ENCODE peak calls at places on chromosomes 13 and 19, in five cellular contexts. One of them, this sample, is unnamed.

GRCh38 chr13:94596575-94596971 is 621 bp upstream of the TGDS start:
- DNase-seq in IMR-90: no peak
- DNase-seq in AG10803: no peak
- DNase-seq in neural progenitor cell: no peak
- DNase-seq in neural crest cell: no peak
- DNase-seq in this sample: no peak

GRCh38 chr13:42497798-42498197 is 76.2 kb upstream of the TNFSF11 start:
- DNase-seq in IMR-90: peak
- DNase-seq in neural crest cell: no peak
- DNase-seq in neural progenitor cell: no peak
- DNase-seq in AG10803: no peak
- DNase-seq in this sample: peak

GRCh38 chr19:13070425-13071140 is 32.1 kb downstream of the LYL1 start:
- DNase-seq in IMR-90: no peak
- DNase-seq in neural crest cell: no peak
- DNase-seq in neural progenitor cell: no peak
- DNase-seq in AG10803: no peak
- DNase-seq in this sample: no peak

GRCh38 chr19:29682236-29682895 is 17.1 kb downstream of the PLEKHF1 start:
- DNase-seq in AG10803: no peak
- DNase-seq in neural crest cell: no peak
- DNase-seq in IMR-90: no peak
- DNase-seq in neural progenitor cell: no peak
- DNase-seq in this sample: no peak

GRCh38 chr13:56622840-56623239 is 517.9 kb upstream of the PRR20A start:
- DNase-seq in neural crest cell: no peak
- DNase-seq in neural progenitor cell: no peak
- DNase-seq in AG10803: no peak
- DNase-seq in IMR-90: no peak
- DNase-seq in this sample: no peak

GRCh38 chr13:42363941-42364612 is 92.1 kb downstream of the AKAP11 start:
- DNase-seq in neural progenitor cell: no peak
- DNase-seq in IMR-90: peak
- DNase-seq in neural crest cell: no peak
- DNase-seq in AG10803: no peak
- DNase-seq in this sample: peak

GRCh38 chr19:35211545-35212230 is 16.9 kb downstream of the FAM187B start:
- DNase-seq in neural crest cell: no peak
- DNase-seq in neural progenitor cell: no peak
- DNase-seq in IMR-90: no peak
- DNase-seq in AG10803: no peak
- DNase-seq in this sample: no peak

GRCh38 chr13:50011461-50011860 is 3.8 kb upstream of the KCNRG start:
- DNase-seq in neural progenitor cell: no peak
- DNase-seq in AG10803: no peak
- DNase-seq in neural crest cell: no peak
- DNase-seq in IMR-90: no peak
- DNase-seq in this sample: no peak

GRCh38 chr13:104625196-104625595 is 1559.0 kb upstream of the SLC10A2 start:
- DNase-seq in neural crest cell: peak
- DNase-seq in neural progenitor cell: no peak
- DNase-seq in AG10803: no peak
- DNase-seq in IMR-90: no peak
- DNase-seq in this sample: no peak

GRCh38 chr19:35194022-35194984 is 34.2 kb downstream of the FAM187B start:
- DNase-seq in neural progenitor cell: no peak
- DNase-seq in IMR-90: no peak
- DNase-seq in neural crest cell: no peak
- DNase-seq in AG10803: no peak
- DNase-seq in this sample: peak

GRCh38 chr19:46428278-46429141 is at the start of gene PNMA8C:
- DNase-seq in neural progenitor cell: peak
- DNase-seq in neural crest cell: peak
- DNase-seq in AG10803: peak
- DNase-seq in IMR-90: peak
- DNase-seq in this sample: peak

GRCh38 chr13:111790621-111791020 is 276.3 kb upstream of the SOX1 start:
- DNase-seq in neural crest cell: no peak
- DNase-seq in neural progenitor cell: no peak
- DNase-seq in AG10803: no peak
- DNase-seq in IMR-90: no peak
- DNase-seq in this sample: no peak

GRCh38 chr13:24306632-24307031 is 2.7 kb upstream of the C1QTNF9 start:
- DNase-seq in neural crest cell: no peak
- DNase-seq in AG10803: peak
- DNase-seq in neural progenitor cell: no peak
- DNase-seq in IMR-90: peak
- DNase-seq in this sample: peak

GRCh38 chr13:20882206-20882605 is 20.3 kb downstream of the XPO4 start:
- DNase-seq in neural crest cell: no peak
- DNase-seq in neural progenitor cell: peak
- DNase-seq in AG10803: peak
- DNase-seq in IMR-90: peak
- DNase-seq in this sample: peak

GRCh38 chr13:114037674-114038073 is 63.8 kb upstream of the C13orf46 start:
- DNase-seq in neural crest cell: no peak
- DNase-seq in neural progenitor cell: no peak
- DNase-seq in AG10803: no peak
- DNase-seq in IMR-90: no peak
- DNase-seq in this sample: no peak

DNA sequence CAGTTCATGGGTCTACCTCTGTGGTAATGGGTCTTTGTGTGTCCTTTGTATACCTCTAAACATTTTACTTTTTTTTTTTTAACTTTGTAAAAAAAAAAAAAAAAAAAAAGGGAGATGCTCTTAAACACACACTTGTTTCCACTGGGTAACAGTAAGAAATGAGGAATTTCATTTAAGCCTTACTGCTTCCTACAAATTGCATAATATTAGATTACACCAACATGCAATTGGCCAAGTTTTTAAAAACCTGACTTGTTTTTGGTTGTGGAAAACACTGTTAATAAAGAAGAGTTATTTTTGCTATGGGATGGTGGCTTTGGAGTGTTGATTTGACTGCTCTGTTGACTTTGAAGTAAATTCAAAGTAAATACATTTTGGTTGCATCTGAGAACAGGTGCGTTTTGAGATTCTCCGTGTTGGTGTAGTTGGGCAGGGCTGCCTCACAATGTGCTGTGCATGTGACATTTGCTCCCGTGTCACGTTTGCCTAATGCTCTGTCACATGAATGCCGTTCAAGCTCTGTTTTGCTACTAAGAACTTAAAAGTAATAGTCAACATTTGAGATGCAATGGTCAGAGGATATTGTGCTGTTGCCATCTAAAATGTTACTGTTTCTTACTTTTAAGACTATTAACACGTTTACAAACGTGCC is 202.4 kb downstream of the LMO7 start:
- DNase-seq in neural crest cell: no peak
- DNase-seq in neural progenitor cell: no peak
- DNase-seq in AG10803: peak
- DNase-seq in IMR-90: no peak
- DNase-seq in this sample: no peak
- TF ChIP-seq CTCF in neural crest cell: no peak
- TF ChIP-seq CTCF in neural progenitor cell: no peak
- TF ChIP-seq CTCF in AG10803: no peak
- TF ChIP-seq CTCF in IMR-90: no peak
- TF ChIP-seq CTCF in this sample: no peak

GRCh38 chr13:61684976-61685682 is 269.5 kb upstream of the PCDH20 start:
- DNase-seq in AG10803: no peak
- DNase-seq in neural progenitor cell: no peak
- DNase-seq in neural crest cell: no peak
- DNase-seq in IMR-90: no peak
- DNase-seq in this sample: no peak

DNA sequence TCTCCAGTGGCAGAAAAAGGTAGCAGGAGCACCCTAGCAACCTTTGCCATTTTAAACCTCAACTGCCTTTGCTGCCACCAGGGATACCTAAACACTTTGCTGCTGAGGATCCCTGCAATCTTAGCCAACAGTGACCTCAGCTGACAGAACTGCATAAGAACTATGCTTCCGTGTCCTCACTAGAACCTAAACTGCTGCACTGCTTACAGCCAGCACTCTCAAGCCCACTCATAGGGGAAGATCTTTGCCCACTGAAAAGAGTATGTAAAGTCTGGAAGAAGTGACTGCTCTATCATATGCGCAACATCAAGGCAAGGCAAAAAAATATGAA is 270.0 kb upstream of the PCDH20 start:
- DNase-seq in AG10803: no peak
- DNase-seq in neural crest cell: no peak
- DNase-seq in IMR-90: no peak
- DNase-seq in neural progenitor cell: peak
- DNase-seq in this sample: no peak
- TF ChIP-seq CTCF in AG10803: no peak
- TF ChIP-seq CTCF in neural crest cell: peak
- TF ChIP-seq CTCF in IMR-90: no peak
- TF ChIP-seq CTCF in neural progenitor cell: peak
- TF ChIP-seq CTCF in this sample: no peak

GRCh38 chr19:41960973-41961372 is 1.9 kb upstream of the RABAC1 start:
- DNase-seq in IMR-90: no peak
- DNase-seq in AG10803: no peak
- DNase-seq in neural crest cell: no peak
- DNase-seq in neural progenitor cell: no peak
- DNase-seq in this sample: no peak

GRCh38 chr19:41957838-41958366 is 1.2 kb downstream of the RABAC1 start:
- DNase-seq in AG10803: peak
- DNase-seq in neural progenitor cell: peak
- DNase-seq in neural crest cell: peak
- DNase-seq in IMR-90: peak
- DNase-seq in this sample: peak

GRCh38 chr19:41958367-41959055 is 610 bp downstream of the RABAC1 start:
- DNase-seq in AG10803: peak
- DNase-seq in neural crest cell: peak
- DNase-seq in neural progenitor cell: peak
- DNase-seq in IMR-90: peak
- DNase-seq in this sample: peak

GRCh38 chr19:41957161-41957837 is 1.8 kb downstream of the RABAC1 start:
- DNase-seq in IMR-90: no peak
- DNase-seq in neural progenitor cell: no peak
- DNase-seq in neural crest cell: no peak
- DNase-seq in AG10803: no peak
- DNase-seq in this sample: no peak

DNA sequence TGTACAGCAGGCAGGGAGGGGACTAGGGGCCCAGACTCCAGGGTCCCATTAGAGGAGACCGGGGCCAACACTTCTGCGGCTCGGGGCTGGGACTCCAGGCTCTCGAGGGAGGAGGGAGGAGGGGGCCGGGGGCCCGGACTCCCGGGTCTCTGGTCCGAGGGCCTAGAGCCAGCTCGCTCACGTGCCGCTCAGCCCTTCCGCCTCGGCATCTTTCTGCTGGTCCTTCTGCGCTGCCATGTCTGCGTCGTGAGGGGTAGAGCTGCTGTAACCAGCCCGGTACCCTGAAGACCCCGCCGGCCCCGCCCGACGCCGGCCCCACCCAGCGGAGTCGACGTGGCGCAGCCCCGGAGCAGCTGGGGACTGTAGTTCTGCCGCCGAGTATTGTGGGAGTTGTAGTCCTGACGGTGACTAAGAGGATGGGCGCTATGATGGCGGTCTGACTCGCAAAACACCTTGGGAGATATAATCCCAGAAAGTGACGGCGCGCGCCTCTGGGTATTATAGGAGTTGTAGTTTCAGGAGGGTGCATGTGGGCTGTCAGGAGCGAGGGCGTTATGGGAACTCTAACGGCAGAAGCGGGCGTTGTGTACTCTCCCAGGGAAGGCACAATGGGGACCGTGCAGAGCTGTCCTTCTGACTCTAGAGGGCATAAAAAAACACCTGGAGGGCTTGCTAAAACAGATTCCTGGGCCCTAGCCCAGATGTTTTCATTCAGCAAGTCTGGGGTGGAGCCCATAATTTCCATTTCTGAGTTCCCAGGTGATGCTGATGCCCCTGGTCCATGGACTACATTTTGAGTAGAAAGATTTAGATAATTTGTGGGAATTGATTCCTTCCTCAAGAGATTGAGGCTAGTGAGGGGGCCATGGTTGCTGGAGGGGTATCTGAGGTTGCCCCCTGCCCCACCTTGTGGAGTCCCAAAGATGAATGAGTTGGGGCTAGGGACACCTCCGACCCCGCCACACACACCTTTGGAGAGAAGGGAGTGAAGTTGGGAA is at the start of gene RABAC1:
- DNase-seq in neural crest cell: peak
- DNase-seq in IMR-90: peak
- DNase-seq in neural progenitor cell: peak
- DNase-seq in AG10803: peak
- DNase-seq in this sample: peak
- TF ChIP-seq CTCF in neural crest cell: peak
- TF ChIP-seq CTCF in IMR-90: no peak
- TF ChIP-seq CTCF in neural progenitor cell: peak
- TF ChIP-seq CTCF in AG10803: peak
- TF ChIP-seq CTCF in this sample: peak

GRCh38 chr19:3359850-3360493 is 6.4 kb upstream of the NFIC start:
- DNase-seq in IMR-90: no peak
- DNase-seq in AG10803: no peak
- DNase-seq in neural progenitor cell: no peak
- DNase-seq in neural crest cell: no peak
- DNase-seq in this sample: no peak

GRCh38 chr19:3361384-3362216 is 4.8 kb upstream of the NFIC start:
- DNase-seq in neural crest cell: no peak
- DNase-seq in neural progenitor cell: no peak
- DNase-seq in AG10803: no peak
- DNase-seq in IMR-90: no peak
- DNase-seq in this sample: no peak

GRCh38 chr19:3362217-3362907 is 4.0 kb upstream of the NFIC start:
- DNase-seq in neural crest cell: no peak
- DNase-seq in AG10803: no peak
- DNase-seq in neural progenitor cell: no peak
- DNase-seq in IMR-90: no peak
- DNase-seq in this sample: no peak

GRCh38 chr19:3358919-3359849 is 7.2 kb upstream of the NFIC start:
- DNase-seq in neural crest cell: no peak
- DNase-seq in IMR-90: peak
- DNase-seq in AG10803: peak
- DNase-seq in neural progenitor cell: peak
- DNase-seq in this sample: peak

DNA sequence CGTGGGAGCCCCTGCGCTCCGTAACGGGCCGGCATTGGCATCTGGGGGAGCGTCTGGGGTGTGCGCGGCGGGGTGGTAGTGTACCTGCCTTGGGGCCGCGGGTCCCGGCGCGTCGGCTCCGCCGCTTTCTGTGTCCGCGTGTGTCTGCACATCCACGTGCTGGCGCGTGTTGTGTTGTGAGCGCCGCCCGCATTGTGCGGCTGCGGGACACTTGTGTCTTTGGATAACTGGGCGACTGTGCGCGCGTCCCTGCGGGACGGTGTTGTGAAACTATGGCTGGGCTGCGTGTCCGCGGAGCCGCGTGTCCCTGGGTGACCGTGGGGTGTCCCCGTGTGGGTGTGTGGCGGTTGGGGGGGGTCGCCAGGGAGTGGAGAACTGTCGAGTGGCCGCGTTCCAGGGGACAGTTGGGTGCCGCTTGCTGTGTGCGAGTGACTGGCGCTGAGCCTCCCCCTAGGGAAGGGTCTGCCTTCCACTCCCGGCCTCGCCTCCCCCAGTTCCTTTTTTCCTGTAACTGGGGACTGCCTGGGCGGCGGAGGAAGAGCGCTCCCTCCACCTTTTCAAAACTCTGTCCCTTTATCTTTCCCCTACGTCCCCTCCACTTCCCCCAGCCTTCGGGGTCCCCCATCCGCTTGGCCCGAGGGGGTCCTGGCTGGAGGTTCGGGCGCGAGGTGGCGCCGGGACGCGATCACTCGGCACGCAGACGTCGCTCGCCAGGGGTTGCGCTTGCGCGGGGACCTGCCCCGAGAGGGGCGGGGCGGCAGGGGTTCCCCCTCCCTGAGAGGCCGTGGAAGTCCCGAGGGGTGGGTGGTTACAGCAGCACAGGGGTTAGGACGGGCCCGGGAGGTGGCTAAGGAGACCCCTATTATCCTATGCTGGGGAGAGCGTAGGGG is 5.6 kb upstream of the NFIC start:
- DNase-seq in neural crest cell: no peak
- DNase-seq in neural progenitor cell: peak
- DNase-seq in IMR-90: no peak
- DNase-seq in AG10803: no peak
- DNase-seq in this sample: peak
- TF ChIP-seq CTCF in neural crest cell: no peak
- TF ChIP-seq CTCF in neural progenitor cell: no peak
- TF ChIP-seq CTCF in IMR-90: peak
- TF ChIP-seq CTCF in AG10803: no peak
- TF ChIP-seq CTCF in this sample: no peak